ENCODE peak calls at places on chromosomes 6 and 20, in four cellular contexts. X is RWPE2, H is A549, N is coronary artery. M is an unnamed sample.
A peak's percentile ranks its signal among the peaks of the same experiment; 100 is the strongest.

GRCh38 chr6:13614126-13614925 is 809 bp upstream of the NOL7 start:
- DNase-seq in X (no peak), H (no peak), N (peak; percentile 82), M (no peak)

GRCh38 chr6:87066449-87067288 is 28.2 kb downstream of the CGA start:
- DNase-seq in N (no peak), X (no peak), H (peak; percentile 55), M (peak; percentile 16)

GRCh38 chr20:49712918-49713778 is 530 bp downstream of the B4GALT5 start:
- DNase-seq in N (peak; percentile 75), X (peak; percentile 86), H (no peak), M (no peak)

GRCh38 chr20:29873946-29874345 is 1383.5 kb upstream of the DEFB115 start:
- DNase-seq in N (peak; percentile 79), H (peak; percentile 31), X (peak; percentile 96), M (no peak)

GRCh38 chr6:157224957-157225574 is 98.3 kb downstream of the TMEM242 start:
- DNase-seq in X (no peak), N (peak; percentile 72), H (no peak), M (no peak)

GRCh38 chr20:51175156-51175555 is 152.2 kb upstream of the KCNG1 start:
- DNase-seq in X (peak; percentile 66), H (no peak), N (no peak), M (no peak)

GRCh38 chr6:37600287-37600916 is 97.3 kb downstream of the MDGA1 start:
- DNase-seq in N (no peak), X (no peak), H (no peak), M (no peak)

GRCh38 chr6:169291639-169292339 is 38.1 kb upstream of the THBS2 start:
- DNase-seq in H (peak; percentile 62), N (no peak), X (no peak), M (no peak)

GRCh38 chr20:32227744-32228688 is 20.3 kb downstream of the POFUT1 start:
- DNase-seq in H (no peak), X (no peak), N (no peak), M (no peak)

GRCh38 chr6:33162471-33162870 is 29.8 kb downstream of the COL11A2 start:
- DNase-seq in X (no peak), N (no peak), H (no peak), M (no peak)

GRCh38 chr6:8688823-8689222 is 253.5 kb upstream of the SLC35B3 start:
- DNase-seq in N (no peak), H (no peak), X (no peak), M (no peak)

GRCh38 chr20:58086763-58087566 is 141.5 kb downstream of the ANKRD60 start:
- DNase-seq in H (peak; percentile 57), N (peak; percentile 56), X (peak; percentile 68), M (no peak)

GRCh38 chr20:15742076-15742475 is 831.2 kb downstream of the KIF16B start:
- DNase-seq in H (no peak), N (no peak), X (no peak), M (no peak)

GRCh38 chr20:53707341-53708102 is 113.9 kb upstream of the ZNF217 start:
- DNase-seq in X (no peak), N (no peak), H (no peak), M (no peak)

GRCh38 chr6:90127589-90127988 is 169.1 kb downstream of the BACH2 start:
- DNase-seq in N (no peak), H (no peak), X (no peak), M (no peak)

DNA sequence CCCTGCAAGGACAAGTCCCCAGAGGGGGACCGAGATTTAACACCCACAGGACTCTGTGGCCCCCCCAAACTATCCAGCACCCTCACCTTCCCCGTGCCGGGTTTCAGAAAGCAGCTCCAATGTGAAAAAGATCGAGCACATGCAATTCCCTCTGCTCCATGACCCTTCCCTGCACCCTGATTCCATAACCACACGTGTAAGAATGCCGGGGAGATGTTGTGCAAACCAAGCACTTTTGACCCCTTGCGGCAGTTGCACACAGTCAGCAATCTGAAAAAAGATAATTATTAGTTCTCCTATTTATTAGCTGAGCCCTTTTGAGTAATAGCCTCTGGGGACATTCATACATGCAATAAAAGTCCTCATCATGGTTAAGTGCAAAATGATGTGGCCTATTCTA is 13.0 kb downstream of the FOXQ1 start:
- DNase-seq in X (no peak), N (no peak), H (peak; percentile 36), M (no peak)
- H3K27ac ChIP-seq in X (peak overlapping the region; percentile 95), N (peak overlapping the region; percentile 11), H (peak overlapping the region; percentile 80), M (peak overlapping the region; percentile 94)

GRCh38 chr6:147389463-147389862 is 119.0 kb upstream of the SAMD5 start:
- DNase-seq in N (no peak), H (no peak), X (no peak), M (no peak)
- H3K27ac ChIP-seq in N (no peak overlapping the region), H (no peak overlapping the region), X (no peak overlapping the region), M (no peak overlapping the region)

GRCh38 chr20:43680976-43681375 is 14.1 kb downstream of the MYBL2 start:
- DNase-seq in N (no peak), H (no peak), X (no peak), M (no peak)
- H3K27ac ChIP-seq in N (no peak overlapping the region), H (no peak overlapping the region), X (no peak overlapping the region), M (no peak overlapping the region)

GRCh38 chr20:42152570-42152969 is 534.4 kb upstream of the CHD6 start:
- DNase-seq in H (no peak), N (no peak), X (no peak), M (no peak)
- H3K27ac ChIP-seq in H (no peak overlapping the region), N (no peak overlapping the region), X (no peak overlapping the region), M (no peak overlapping the region)